ENCODE peak calls at places on chromosomes 5 and 9, in nine cellular contexts. L, N, S, B, M, F, E, C and R are unnamed samples. For H3K4me1, the result is how much of the 10 kb centered on the place peaks cover.

GRCh38 chr5:175383350-175383749 is 60.6 kb downstream of the DRD1 start:
- DNase-seq in M (no peak), L (peak), S (no peak), F (no peak), B (no peak), E (no peak), N (peak), C (peak), R (no peak)

GRCh38 chr9:23005061-23005690 is 558.6 kb downstream of the DMRTA1 start:
- DNase-seq in E (no peak), C (peak), L (no peak), B (peak), N (no peak), M (no peak), S (no peak), F (no peak), R (no peak)

GRCh38 chr5:80569961-80570786 is at the start of gene ANKRD34B:
- DNase-seq in L (peak), S (no peak), C (peak), E (no peak), F (peak), B (peak), M (no peak), N (no peak), R (no peak)

GRCh38 chr5:112381521-112381920 is 37.6 kb downstream of the EPB41L4A start:
- DNase-seq in L (no peak), C (no peak), B (no peak), M (no peak), E (no peak), N (no peak), S (no peak), F (no peak), R (no peak)

GRCh38 chr5:169648725-169649124 is 11.7 kb downstream of the DOCK2 start:
- DNase-seq in F (no peak), E (no peak), N (peak), L (no peak), S (no peak), C (no peak), B (no peak), M (no peak), R (no peak)

GRCh38 chr9:88535226-88535931 is 401 bp downstream of the NXNL2 start:
- DNase-seq in M (no peak), S (peak), L (no peak), N (no peak), B (no peak), F (no peak), C (peak), E (peak), R (no peak)

GRCh38 chr9:91162784-91163440 is 198.8 kb downstream of the AUH start:
- DNase-seq in B (peak), N (peak), L (peak), C (no peak), S (peak), M (no peak), E (peak), F (no peak), R (peak)

GRCh38 chr5:8907168-8907868 is 638.6 kb downstream of the SEMA5A start:
- DNase-seq in M (no peak), F (no peak), S (no peak), C (no peak), N (peak), L (peak), B (peak), E (no peak), R (no peak)

GRCh38 chr9:129391215-129391614 is 213.2 kb upstream of the IER5L start:
- DNase-seq in B (no peak), S (no peak), E (no peak), N (no peak), C (no peak), L (no peak), M (no peak), F (no peak), R (no peak)

GRCh38 chr5:43891112-43891511 is 288.1 kb downstream of the NNT start:
- DNase-seq in E (no peak), M (no peak), S (no peak), C (no peak), L (no peak), N (no peak), B (no peak), F (no peak), R (no peak)

GRCh38 chr5:59357421-59357977 is 536.0 kb downstream of the PDE4D start:
- DNase-seq in E (no peak), B (no peak), M (no peak), N (peak), F (no peak), C (peak), L (peak), S (peak), R (no peak)

GRCh38 chr5:140881889-140882590 is at the start of gene PCDHA13:
- DNase-seq in M (no peak), E (no peak), S (no peak), N (no peak), F (no peak), C (peak), L (no peak), B (peak), R (no peak)

GRCh38 chr9:20729545-20729944 is 45.5 kb downstream of the FOCAD start:
- DNase-seq in N (peak), E (no peak), M (no peak), F (no peak), S (no peak), L (no peak), C (no peak), B (peak), R (no peak)

GRCh38 chr9:110912701-110913291 is 125.5 kb downstream of the LPAR1 start:
- DNase-seq in F (no peak), M (no peak), S (no peak), B (peak), C (no peak), N (peak), E (no peak), L (no peak), R (no peak)

GRCh38 chr5:171365351-171365750 is 22.3 kb upstream of the NPM1 start:
- DNase-seq in S (no peak), B (peak), E (no peak), L (no peak), C (peak), N (no peak), M (no peak), F (no peak), R (no peak)

GRCh38 chr5:13606051-13606450 is 338.4 kb downstream of the DNAH5 start:
- DNase-seq in N (peak), E (no peak), B (no peak), F (no peak), C (no peak), S (no peak), M (no peak), L (no peak), R (no peak)

GRCh38 chr9:95793924-95794828 is 81.3 kb upstream of the ERCC6L2 start:
- DNase-seq in B (peak), E (no peak), S (no peak), M (no peak), L (peak), C (no peak), N (peak), F (no peak), R (no peak)

GRCh38 chr9:21574261-21574660 is 92.1 kb upstream of the IFNE start:
- DNase-seq in M (no peak), E (no peak), N (no peak), L (no peak), S (no peak), B (no peak), F (no peak), C (no peak), R (no peak)

GRCh38 chr9:31355965-31356364 is 1028.5 kb upstream of the ACO1 start:
- DNase-seq in F (no peak), E (no peak), C (no peak), L (no peak), B (no peak), M (no peak), N (no peak), S (no peak), R (no peak)

GRCh38 chr9:16974436-16974835 is 104.0 kb upstream of the BNC2 start:
- DNase-seq in E (no peak), F (no peak), S (no peak), M (no peak), N (no peak), B (no peak), C (no peak), L (no peak), R (no peak)

GRCh38 chr5:97142521-97143254 is at the start of gene LIX1:
- DNase-seq in M (no peak), F (peak), S (no peak), N (no peak), L (peak), C (peak), B (peak), E (no peak), R (no peak)

GRCh38 chr5:34655354-34655991 is 655 bp upstream of the RAI14 start:
- DNase-seq in F (peak), E (peak), N (peak), C (peak), L (peak), B (peak), S (peak), M (no peak), R (peak)

GRCh38 chr9:133251773-133252172 is 23.2 kb downstream of the ABO start:
- DNase-seq in E (no peak), C (no peak), F (no peak), L (no peak), M (no peak), S (no peak), N (no peak), B (no peak), R (no peak)

GRCh38 chr5:9099681-9100080 is 446.2 kb downstream of the SEMA5A start:
- DNase-seq in C (peak), B (no peak), M (no peak), F (no peak), L (no peak), N (no peak), S (no peak), E (no peak), R (no peak)

GRCh38 chr5:132082329-132083023 is 8.9 kb downstream of the CSF2 start:
- DNase-seq in S (no peak), N (no peak), L (no peak), M (no peak), F (no peak), C (no peak), B (no peak), E (peak), R (no peak)

GRCh38 chr9:6133346-6134063 is 82.1 kb upstream of the IL33 start:
- DNase-seq in E (no peak), B (no peak), M (no peak), S (no peak), L (no peak), N (peak), F (no peak), C (no peak), R (no peak)

GRCh38 chr9:68947015-68947414 is 66.9 kb downstream of the PRKACG start:
- DNase-seq in F (no peak), M (no peak), B (no peak), L (no peak), E (no peak), N (no peak), S (no peak), C (peak), R (no peak)

GRCh38 chr5:81802625-81803024 is 51.7 kb upstream of the SSBP2 start:
- DNase-seq in F (no peak), C (no peak), M (no peak), E (no peak), N (no peak), B (no peak), L (no peak), S (no peak), R (no peak)

GRCh38 chr5:12332480-12332879 is 428.2 kb upstream of the CTNND2 start:
- DNase-seq in F (no peak), S (no peak), E (no peak), L (no peak), N (no peak), C (peak), M (no peak), B (no peak), R (no peak)

GRCh38 chr5:124157320-124157719 is 589.1 kb downstream of the ZNF608 start:
- DNase-seq in B (peak), E (no peak), N (no peak), C (no peak), L (peak), M (no peak), F (no peak), S (no peak), R (no peak)

GRCh38 chr5:160250226-160250625 is 20.9 kb downstream of the FABP6 start:
- DNase-seq in F (no peak), E (no peak), L (no peak), S (no peak), N (no peak), C (no peak), B (no peak), M (no peak), R (no peak)

GRCh38 chr5:112635276-112635675 is 102.4 kb upstream of the APC start:
- DNase-seq in F (no peak), M (no peak), B (no peak), N (no peak), C (no peak), S (no peak), E (no peak), L (no peak), R (no peak)

GRCh38 chr5:107669543-107670027 is 1.2 kb downstream of the EFNA5 start:
- DNase-seq in C (peak), E (peak), S (peak), B (peak), L (no peak), N (peak), M (no peak), F (no peak), R (peak)

GRCh38 chr9:70120834-70121510 is 77.3 kb downstream of the MAMDC2 start:
- DNase-seq in N (peak), E (peak), F (no peak), C (no peak), S (no peak), M (no peak), B (peak), L (peak), R (no peak)

GRCh38 chr9:86923061-86923460 is 24.2 kb downstream of the GAS1 start:
- DNase-seq in L (no peak), C (no peak), S (no peak), E (no peak), M (no peak), B (no peak), F (no peak), N (no peak), R (no peak)

GRCh38 chr5:173864126-173865075 is 23.7 kb upstream of the CPEB4 start:
- DNase-seq in N (no peak), S (peak), M (no peak), C (no peak), B (no peak), F (no peak), L (no peak), E (peak), R (no peak)

DNA sequence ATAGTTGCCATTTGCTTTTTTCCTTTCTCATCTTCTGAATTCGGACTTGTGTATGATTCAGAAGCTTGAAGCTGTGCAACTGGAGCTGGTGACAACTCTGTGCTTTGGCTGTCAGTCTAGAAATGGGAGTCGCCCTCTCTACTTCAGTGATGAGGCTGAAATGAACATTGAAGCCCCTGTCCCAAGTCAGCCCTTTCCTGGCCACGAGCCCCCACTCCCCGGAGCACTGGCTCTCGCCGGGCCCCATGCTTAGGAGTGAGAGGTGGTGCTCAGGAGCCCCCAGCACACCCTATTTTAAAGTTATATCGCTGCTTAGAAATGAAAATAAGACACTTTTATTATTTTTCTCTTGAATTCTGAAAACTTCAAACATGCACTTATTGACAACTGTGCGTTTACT is 66.0 kb downstream of the PSMB7 start:
- DNase-seq in N (no peak), F (no peak), C (no peak), B (no peak), M (no peak), L (no peak), S (no peak), E (no peak), R (no peak)
- H3K4me3 ChIP-seq in N (no peak), F (no peak), C (no peak), B (no peak), M (no peak), L (no peak), S (no peak), E (no peak), R (no peak)

GRCh38 chr5:93281980-93282772 is 298.8 kb downstream of the NR2F1-AS1 start:
- DNase-seq in S (no peak), C (no peak), N (no peak), M (no peak), B (no peak), L (no peak), E (no peak), F (no peak), R (no peak)
- H3K4me1 ChIP-seq in S (under half), C (under half), N (under half), M (under half), B (under half), L (under half), E (under half), F (under half), R (under half)

GRCh38 chr9:124450241-124450924 is at the start of gene ADGRD2:
- DNase-seq in S (no peak), F (peak), C (peak), N (peak), L (no peak), M (no peak), B (peak), E (no peak), R (peak)
- H3K4me3 ChIP-seq in S (no peak), F (peak), C (peak), N (peak), L (no peak), M (no peak), B (peak), E (no peak), R (peak)

GRCh38 chr5:65021527-65022226 is 252.9 kb downstream of the CWC27 start:
- DNase-seq in F (no peak), S (no peak), N (no peak), C (no peak), L (no peak), B (no peak), E (no peak), M (no peak), R (no peak)

GRCh38 chr5:65020492-65020891 is 251.8 kb downstream of the CWC27 start:
- DNase-seq in L (peak), F (no peak), M (no peak), B (no peak), N (peak), C (no peak), S (no peak), E (no peak), R (no peak)

GRCh38 chr5:65015767-65016166 is 247.0 kb downstream of the CWC27 start:
- DNase-seq in E (no peak), N (no peak), M (no peak), L (no peak), B (no peak), F (no peak), S (no peak), C (no peak), R (no peak)

GRCh38 chr5:65014769-65015168 is 246.0 kb downstream of the CWC27 start:
- DNase-seq in E (no peak), S (no peak), N (no peak), L (no peak), C (no peak), M (no peak), B (no peak), F (no peak), R (no peak)

DNA sequence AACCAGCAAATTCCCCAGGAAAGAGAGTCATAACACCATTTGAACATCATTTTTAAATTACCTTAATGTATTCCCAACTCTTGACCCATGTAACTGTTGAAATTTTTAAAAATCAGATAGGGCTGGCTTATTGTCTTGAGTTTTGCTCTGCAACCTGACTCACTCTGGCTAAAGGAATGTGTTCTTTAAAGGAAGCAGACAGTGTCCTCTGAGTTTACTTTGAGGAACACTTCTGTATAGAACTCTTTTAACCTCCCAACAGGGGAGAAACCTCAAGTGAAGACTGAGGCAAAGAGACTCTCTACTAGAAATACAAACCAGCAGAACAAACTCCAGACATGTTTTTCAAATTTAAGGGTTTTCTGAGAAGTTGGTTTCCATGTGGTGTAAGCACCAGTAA is 248.9 kb downstream of the CWC27 start:
- DNase-seq in L (no peak), E (no peak), M (no peak), B (peak), F (no peak), C (no peak), S (no peak), N (peak), R (no peak)
- H3K4me1 ChIP-seq in L (under half), E (under half), M (under half), B (under half), F (under half), C (under half), S (under half), N (under half), R (under half)

GRCh38 chr5:128535225-128535624 is 2.8 kb downstream of the FBN2 start:
- DNase-seq in B (peak), C (no peak), E (no peak), L (no peak), S (no peak), F (no peak), M (no peak), N (no peak), R (no peak)
- H3K4me3 ChIP-seq in B (peak), C (no peak), E (no peak), L (no peak), S (no peak), F (no peak), M (no peak), N (no peak), R (no peak)

GRCh38 chr5:65013141-65013540 is 244.4 kb downstream of the CWC27 start:
- DNase-seq in E (no peak), F (no peak), B (no peak), S (no peak), N (no peak), M (no peak), L (no peak), C (no peak), R (no peak)

GRCh38 chr5:65022932-65023331 is 254.2 kb downstream of the CWC27 start:
- DNase-seq in F (no peak), S (no peak), L (no peak), M (no peak), C (no peak), B (no peak), N (no peak), E (no peak), R (no peak)

GRCh38 chr5:65024681-65025080 is 256.0 kb downstream of the CWC27 start:
- DNase-seq in L (no peak), B (no peak), N (no peak), C (no peak), M (no peak), F (no peak), S (no peak), E (no peak), R (no peak)

GRCh38 chr5:65018763-65019162 is 250.0 kb downstream of the CWC27 start:
- DNase-seq in F (no peak), B (no peak), S (no peak), N (no peak), E (no peak), M (no peak), L (no peak), C (no peak), R (no peak)
- H3K4me1 ChIP-seq in F (under half), B (under half), S (under half), N (under half), E (under half), M (under half), L (under half), C (under half), R (under half)